ENCODE peak calls at places on chromosome 1, in seven cellular contexts. P, B, Z, W, E, X and C are unnamed samples.
A peak's percentile ranks its signal among the peaks of the same experiment; 100 is the strongest.

GRCh38 chr1:225474986-225475820 is 47.4 kb upstream of the LBR start:
- DNase-seq in Z (peak; percentile 67), X (no peak), P (peak; percentile 51), W (peak; percentile 40), E (peak; percentile 89), B (peak; percentile 85), C (peak; percentile 85)

GRCh38 chr1:174153085-174153824 is 6.1 kb upstream of the RABGAP1L start:
- DNase-seq in P (no peak), X (peak; percentile 64), B (no peak), E (no peak), Z (no peak), W (no peak), C (no peak)

GRCh38 chr1:22238356-22239224 is 95.7 kb upstream of the WNT4 start:
- DNase-seq in Z (no peak), E (no peak), P (no peak), B (no peak), X (no peak), W (no peak), C (no peak)

GRCh38 chr1:200139661-200140250 is 112.2 kb downstream of the NR5A2 start:
- DNase-seq in B (no peak), Z (no peak), E (no peak), W (peak; percentile 57), P (no peak), X (no peak), C (peak; percentile 15)

GRCh38 chr1:178282949-178283367 is 189.1 kb downstream of the RASAL2 start:
- DNase-seq in P (no peak), B (no peak), Z (no peak), W (peak; percentile 26), X (peak; percentile 22), E (no peak), C (no peak)

GRCh38 chr1:1058921-1059493 is 15.1 kb downstream of the RNF223 start:
- DNase-seq in E (no peak), Z (peak; percentile 75), B (no peak), W (no peak), X (no peak), P (no peak), C (no peak)

GRCh38 chr1:245378352-245379144 is 223.8 kb downstream of the KIF26B start:
- DNase-seq in W (no peak), P (no peak), Z (peak; percentile 42), X (no peak), B (no peak), E (no peak), C (no peak)

GRCh38 chr1:161801955-161802354 is 35.8 kb downstream of the ATF6 start:
- DNase-seq in Z (no peak), W (no peak), X (no peak), E (no peak), P (no peak), B (peak; percentile 84), C (no peak)

GRCh38 chr1:101022294-101022693 is 3.3 kb downstream of the DPH5 start:
- DNase-seq in E (no peak), B (no peak), Z (no peak), X (peak; percentile 8), W (no peak), P (no peak), C (no peak)

GRCh38 chr1:245365071-245365470 is 210.3 kb downstream of the KIF26B start:
- DNase-seq in X (no peak), Z (no peak), B (no peak), E (no peak), P (no peak), W (no peak), C (no peak)

GRCh38 chr1:12636098-12636950 is 7.6 kb upstream of the AADACL4 start:
- DNase-seq in P (no peak), X (no peak), B (no peak), Z (no peak), E (no peak), W (no peak), C (no peak)

GRCh38 chr1:180969429-180969828 is 53.2 kb downstream of the STX6 start:
- DNase-seq in P (no peak), W (no peak), Z (no peak), X (no peak), B (no peak), E (no peak), C (no peak)

GRCh38 chr1:161195171-161195570 is 3.7 kb downstream of the ADAMTS4 start:
- DNase-seq in W (no peak), B (no peak), Z (no peak), X (no peak), E (no peak), P (no peak), C (no peak)

GRCh38 chr1:26288311-26288941 is 8.5 kb downstream of the SH3BGRL3 start:
- DNase-seq in W (no peak), E (peak; percentile 75), P (peak; percentile 51), Z (peak; percentile 89), B (no peak), X (no peak), C (no peak)

GRCh38 chr1:3049905-3050304 is 19.1 kb upstream of the PRDM16 start:
- DNase-seq in X (no peak), Z (no peak), B (peak; percentile 53), W (no peak), E (no peak), P (no peak), C (no peak)

GRCh38 chr1:94240822-94241221 is 3.4 kb upstream of the ARHGAP29 start:
- DNase-seq in X (no peak), P (no peak), Z (no peak), B (no peak), E (no peak), W (no peak), C (no peak)

GRCh38 chr1:206521002-206521585 is 13.8 kb downstream of the RASSF5 start:
- DNase-seq in Z (no peak), E (no peak), W (no peak), X (no peak), B (no peak), P (no peak), C (no peak)

GRCh38 chr1:63122051-63122450 is 200.3 kb upstream of the FOXD3 start:
- DNase-seq in Z (no peak), P (no peak), W (no peak), B (no peak), X (no peak), E (no peak), C (no peak)

GRCh38 chr1:12658531-12659453 is 14.9 kb downstream of the AADACL4 start:
- DNase-seq in W (peak; percentile 81), Z (peak; percentile 77), E (peak; percentile 79), B (peak; percentile 83), X (peak; percentile 12), P (peak; percentile 43), C (peak; percentile 59)

GRCh38 chr1:46099215-46099614 is 33.2 kb downstream of the PIK3R3 start:
- DNase-seq in Z (no peak), W (no peak), E (no peak), P (no peak), X (no peak), B (no peak), C (no peak)

GRCh38 chr1:212471891-212472675 is 39.4 kb downstream of the NENF start:
- DNase-seq in P (no peak), Z (no peak), X (no peak), B (no peak), E (no peak), W (no peak), C (no peak)

GRCh38 chr1:234928642-234929041 is 200.0 kb downstream of the TOMM20 start:
- DNase-seq in Z (no peak), W (no peak), B (no peak), X (no peak), E (no peak), P (no peak), C (no peak)

GRCh38 chr1:9557624-9558023 is 18.4 kb downstream of the SLC25A33 start:
- DNase-seq in Z (no peak), B (peak; percentile 10), P (no peak), E (no peak), X (no peak), W (no peak), C (no peak)

GRCh38 chr1:171983584-171983983 is 142.3 kb downstream of the DNM3 start:
- DNase-seq in Z (no peak), B (no peak), W (peak; percentile 4), E (no peak), X (no peak), P (no peak), C (no peak)